ENCODE peak calls at places on chromosome 2, in five cellular contexts. E is K562, H is HepG2, U is H1, L is GM12878. O is an unnamed sample.

GRCh38 chr2:111119004-111119846 is 1.5 kb upstream of the BCL2L11 start:
- DNase-seq in U (peak), L (no peak), E (no peak), H (no peak), O (no peak)

GRCh38 chr2:71602581-71602980 is 149.2 kb downstream of the DYSF start:
- DNase-seq in H (no peak), U (no peak), E (no peak), L (no peak), O (no peak)

GRCh38 chr2:117941693-117942092 is 72.2 kb downstream of the CCDC93 start:
- DNase-seq in L (no peak), H (no peak), U (no peak), E (no peak), O (no peak)

GRCh38 chr2:111022630-111023029 is 98.1 kb upstream of the BCL2L11 start:
- DNase-seq in H (no peak), U (no peak), L (no peak), E (no peak), O (no peak)

GRCh38 chr2:157150747-157151146 is 106.8 kb upstream of the GALNT5 start:
- DNase-seq in U (no peak), E (no peak), L (peak), H (peak), O (peak)

GRCh38 chr2:83103602-83104001 is 1355.5 kb downstream of the SUCLG1 start:
- DNase-seq in U (no peak), H (no peak), L (no peak), E (no peak), O (no peak)

GRCh38 chr2:31297751-31298150 is 63.8 kb downstream of the EHD3 start:
- DNase-seq in U (no peak), L (no peak), E (no peak), H (no peak), O (peak)

GRCh38 chr2:234444888-234445287 is 52.0 kb downstream of the ARL4C start:
- DNase-seq in L (no peak), E (no peak), H (no peak), U (no peak), O (no peak)

GRCh38 chr2:192162392-192163042 is 32.2 kb downstream of the TMEFF2 start:
- DNase-seq in H (peak), E (peak), U (peak), L (no peak), O (peak)

GRCh38 chr2:101815739-101816391 is 118.4 kb downstream of the MAP4K4 start:
- DNase-seq in H (no peak), U (no peak), E (no peak), L (no peak), O (no peak)

GRCh38 chr2:33723322-33723721 is 124.2 kb upstream of the FAM98A start:
- DNase-seq in L (no peak), H (no peak), E (no peak), U (no peak), O (no peak)

GRCh38 chr2:113376935-113377445 is 60.5 kb upstream of the ZNG1B start:
- DNase-seq in U (no peak), H (no peak), E (no peak), L (peak), O (no peak)

GRCh38 chr2:181310967-181311366 is 146.2 kb upstream of the ITGA4 start:
- DNase-seq in E (no peak), U (no peak), H (no peak), L (no peak), O (no peak)

GRCh38 chr2:205680903-205681302 is 1.4 kb upstream of the NRP2 start:
- DNase-seq in L (no peak), H (no peak), U (peak), E (no peak), O (no peak)

GRCh38 chr2:221100467-221101089 is 471.5 kb downstream of the EPHA4 start:
- DNase-seq in L (no peak), U (peak), H (no peak), E (no peak), O (peak)

GRCh38 chr2:237892936-237893595 is 33.6 kb downstream of the RAMP1 start:
- DNase-seq in L (no peak), E (no peak), H (no peak), U (no peak), O (no peak)

GRCh38 chr2:145652546-145652945 is 1132.6 kb upstream of the ZEB2 start:
- DNase-seq in U (no peak), E (no peak), L (no peak), H (no peak), O (no peak)

GRCh38 chr2:26011990-26012856 is 21.7 kb upstream of the RAB10 start:
- DNase-seq in E (peak), H (peak), L (no peak), U (no peak), O (peak)

GRCh38 chr2:171163261-171163660 is 2.6 kb upstream of the TLK1 start:
- DNase-seq in U (no peak), L (no peak), E (no peak), H (no peak), O (no peak)

GRCh38 chr2:105103481-105103880 is 65.6 kb downstream of the MRPS9 start:
- DNase-seq in E (no peak), L (no peak), H (no peak), U (no peak), O (no peak)

GRCh38 chr2:102313025-102313424 is 1.7 kb downstream of the IL1RL1 start:
- DNase-seq in L (no peak), E (no peak), H (no peak), U (no peak), O (no peak)

GRCh38 chr2:226673314-226673723 is 126.3 kb downstream of the IRS1 start:
- DNase-seq in H (no peak), U (no peak), E (no peak), L (no peak), O (peak)

GRCh38 chr2:120974950-120975349 is 239.3 kb downstream of the GLI2 start:
- DNase-seq in E (no peak), L (no peak), U (no peak), H (no peak), O (no peak)

GRCh38 chr2:233139875-233140585 is 79.9 kb downstream of the INPP5D start:
- DNase-seq in H (no peak), L (no peak), E (no peak), U (no peak), O (no peak)

GRCh38 chr2:233131991-233132390 is 71.8 kb downstream of the INPP5D start:
- DNase-seq in H (no peak), E (no peak), L (no peak), U (no peak), O (no peak)

GRCh38 chr2:233133239-233133638 is 73.1 kb downstream of the INPP5D start:
- DNase-seq in L (no peak), U (no peak), H (no peak), E (no peak), O (no peak)

GRCh38 chr2:233137040-233137439 is 76.9 kb downstream of the INPP5D start:
- DNase-seq in U (no peak), E (no peak), H (no peak), L (no peak), O (no peak)

GRCh38 chr2:233135421-233135820 is 75.3 kb downstream of the INPP5D start:
- DNase-seq in H (no peak), L (no peak), U (no peak), E (no peak), O (no peak)
- TF ChIP-seq KDM1A in H (no peak), L (no peak), U (no peak), E (no peak), O (no peak)

DNA sequence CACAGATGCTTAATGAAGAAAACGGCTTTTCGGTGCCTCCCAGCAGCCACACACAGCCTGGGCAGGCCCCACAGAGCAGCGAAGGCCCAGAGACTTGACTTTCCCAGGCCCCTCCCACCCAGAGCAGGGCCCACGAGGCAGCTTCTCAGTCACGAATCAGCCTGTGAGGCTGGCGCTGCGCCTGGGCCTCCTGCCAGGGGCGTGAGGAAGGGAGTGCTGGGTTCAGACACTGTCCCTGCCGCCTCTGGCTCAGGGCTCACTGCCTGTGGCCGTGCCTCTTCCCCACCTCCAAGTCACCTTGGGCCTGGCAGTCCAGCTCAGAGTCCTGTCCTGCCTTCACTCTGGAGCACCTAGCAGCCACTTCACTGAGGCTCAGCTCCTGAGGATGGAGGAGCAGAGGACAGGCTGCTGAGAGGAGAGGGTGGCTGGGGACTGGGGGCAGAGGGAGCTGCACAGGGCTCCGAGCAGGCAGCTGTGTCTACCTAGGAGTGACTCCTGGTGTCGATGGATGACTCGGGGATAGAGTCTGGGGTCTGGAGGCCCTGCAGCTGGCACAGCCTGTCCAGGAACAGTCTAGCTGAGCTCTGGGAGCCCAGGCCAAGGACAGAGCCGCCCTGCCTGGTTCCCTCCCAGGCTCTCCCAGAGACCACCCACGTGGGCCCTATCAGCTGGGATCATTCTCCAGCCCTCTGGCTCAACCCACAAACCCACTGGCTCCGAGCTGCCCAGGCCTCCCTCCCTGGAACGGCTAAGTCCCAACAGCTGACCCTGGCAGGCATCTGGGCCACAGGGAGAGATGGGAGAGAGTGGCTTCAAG is 36.4 kb upstream of the FOSL2 start:
- DNase-seq in E (peak), L (no peak), H (no peak), U (no peak), O (no peak)
- TF ChIP-seq KDM1A in E (no peak), L (no peak), H (no peak), U (no peak), O (no peak)

GRCh38 chr2:17162721-17163120 is 355.5 kb downstream of the RAD51AP2 start:
- DNase-seq in E (no peak), L (no peak), U (no peak), H (no peak), O (no peak)

GRCh38 chr2:17163628-17164027 is 354.6 kb downstream of the RAD51AP2 start:
- DNase-seq in H (no peak), U (no peak), E (no peak), L (no peak), O (no peak)

GRCh38 chr2:17166506-17166905 is 351.7 kb downstream of the RAD51AP2 start:
- DNase-seq in H (no peak), L (no peak), E (no peak), U (no peak), O (no peak)

GRCh38 chr2:17160594-17160993 is 357.6 kb downstream of the RAD51AP2 start:
- DNase-seq in H (no peak), E (no peak), L (no peak), U (no peak), O (no peak)

GRCh38 chr2:17164550-17164949 is 353.7 kb downstream of the RAD51AP2 start:
- DNase-seq in L (no peak), U (no peak), E (no peak), H (no peak), O (no peak)
- TF ChIP-seq KDM1A in L (no peak), U (no peak), E (no peak), H (no peak), O (no peak)

GRCh38 chr2:176173679-176174381 is 14.6 kb upstream of the HOXD1 start:
- DNase-seq in U (no peak), L (no peak), H (no peak), E (no peak), O (no peak)

GRCh38 chr2:176175729-176176074 is 12.8 kb upstream of the HOXD1 start:
- DNase-seq in U (no peak), E (no peak), L (no peak), H (no peak), O (no peak)

GRCh38 chr2:176174850-176175728 is 13.4 kb upstream of the HOXD1 start:
- DNase-seq in U (peak), H (no peak), E (peak), L (no peak), O (no peak)

GRCh38 chr2:176172748-176173586 is 15.5 kb upstream of the HOXD1 start:
- DNase-seq in E (no peak), L (no peak), H (peak), U (no peak), O (no peak)

GRCh38 chr2:176174382-176174834 is 14.1 kb upstream of the HOXD1 start:
- DNase-seq in U (peak), H (no peak), L (no peak), E (no peak), O (no peak)
- TF ChIP-seq KDM1A in U (no peak), H (no peak), L (no peak), E (no peak), O (no peak)

GRCh38 chr2:85741811-85742507 is 11.8 kb upstream of the ATOH8 start:
- DNase-seq in L (no peak), U (no peak), E (no peak), H (peak), O (peak)
- TF ChIP-seq KDM1A in L (no peak), U (no peak), E (no peak), H (no peak), O (no peak)

GRCh38 chr2:156031121-156031520 is 301.4 kb downstream of the NR4A2 start:
- DNase-seq in H (no peak), U (no peak), E (no peak), L (no peak), O (no peak)
- TF ChIP-seq KDM1A in H (no peak), U (no peak), E (no peak), L (no peak), O (no peak)

DNA sequence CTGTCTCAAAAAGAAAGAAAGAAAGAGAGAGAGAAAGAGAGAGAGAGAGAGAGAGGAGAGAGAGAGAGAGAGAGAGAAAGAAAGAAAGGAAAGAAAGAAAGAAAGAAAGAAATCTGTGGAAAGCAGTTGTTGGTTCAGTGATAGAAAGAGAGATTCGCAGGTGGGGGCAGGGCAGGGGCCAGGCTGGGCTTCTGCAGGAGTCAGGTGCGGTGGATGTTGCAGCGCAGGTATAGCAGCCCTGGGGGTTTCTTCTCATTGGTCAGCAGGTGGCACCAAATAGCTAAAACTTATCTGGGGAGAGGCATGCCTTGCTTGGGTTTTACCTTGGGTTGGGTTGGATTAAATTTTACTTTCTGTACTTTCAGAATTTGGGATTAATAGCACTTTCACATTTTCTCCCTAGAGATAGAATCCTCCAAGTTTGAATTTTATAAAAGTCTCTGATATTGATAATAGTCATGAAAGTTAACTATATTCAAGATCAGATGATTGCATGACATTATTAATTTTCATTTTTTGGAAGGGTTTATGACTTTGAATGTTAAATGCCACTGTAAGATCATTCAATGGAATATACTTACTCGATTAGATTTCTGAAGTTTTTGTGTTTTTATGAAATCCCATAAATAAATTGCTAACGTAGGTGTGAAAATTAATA is 66.6 kb downstream of the SPTBN1 start:
- DNase-seq in L (peak), U (peak), H (peak), E (peak), O (peak)
- TF ChIP-seq KDM1A in L (no peak), U (no peak), H (no peak), E (no peak), O (no peak)

DNA sequence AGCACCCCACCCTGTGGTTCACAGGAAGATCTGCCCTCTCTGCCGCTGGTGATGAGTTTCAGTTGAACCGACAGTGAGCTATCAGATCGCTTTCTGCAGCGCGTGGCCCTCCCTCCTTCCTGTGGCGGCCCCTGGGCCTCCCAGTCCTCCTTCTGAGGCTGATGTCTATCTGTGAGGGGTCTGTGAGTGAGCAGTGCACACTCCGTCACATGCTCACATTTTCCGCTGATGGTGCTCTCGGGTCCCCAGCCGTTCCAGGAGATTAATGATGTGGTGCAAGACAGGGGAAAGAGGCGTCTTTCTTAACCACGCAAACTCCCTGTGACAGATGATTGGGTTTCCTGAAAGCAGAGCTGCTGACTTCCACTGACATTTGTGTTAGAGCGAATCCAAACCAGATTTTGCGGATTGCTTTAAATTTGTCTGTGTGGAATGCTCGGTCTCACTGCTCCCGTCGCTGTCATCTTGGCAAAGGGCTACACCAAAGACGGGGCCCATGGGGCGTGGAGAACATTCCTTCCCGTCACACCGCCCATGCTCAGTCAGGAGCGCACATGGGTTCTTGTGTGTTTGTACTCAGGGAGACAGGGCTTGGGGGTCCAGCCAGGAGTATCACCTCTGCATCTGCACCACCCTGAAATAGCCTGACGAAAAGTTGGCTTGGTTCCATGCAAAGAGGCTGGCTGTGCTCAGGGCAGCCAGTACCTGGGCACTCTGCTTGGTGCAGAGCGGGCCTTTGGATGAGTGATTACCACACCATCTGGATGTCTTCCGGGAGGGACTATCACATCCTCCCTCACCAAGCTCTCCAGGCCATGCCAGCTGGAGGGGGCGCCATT is 154.7 kb upstream of the HS6ST1 start:
- DNase-seq in E (no peak), L (peak), H (no peak), U (peak), O (no peak)
- TF ChIP-seq KDM1A in E (no peak), L (no peak), H (no peak), U (no peak), O (no peak)

GRCh38 chr2:177572236-177572671 is 179.7 kb downstream of the AGPS start:
- DNase-seq in E (no peak), H (peak), L (no peak), U (no peak), O (no peak)
- TF ChIP-seq KDM1A in E (no peak), H (no peak), L (no peak), U (no peak), O (no peak)